ENCODE peak calls at places on chromosomes 1 and 21, in four cellular contexts. J is GM23338; A is CD8-positive, alpha-beta T cell; X is fibroblast of lung. B is an unnamed sample.

GRCh38 chr1:167502192-167502551 is 16.2 kb downstream of the CD247 start:
- DNase-seq in A (no peak), J (no peak), X (no peak), B (no peak)

GRCh38 chr1:204571631-204572030 is 55.4 kb downstream of the MDM4 start:
- DNase-seq in A (no peak), X (no peak), J (no peak), B (no peak)

GRCh38 chr1:95583811-95584210 is 349.8 kb downstream of the RWDD3 start:
- DNase-seq in A (no peak), X (no peak), J (peak), B (no peak)

GRCh38 chr1:94258873-94259331 is 21.5 kb upstream of the ARHGAP29 start:
- DNase-seq in J (no peak), A (no peak), X (peak), B (peak)

GRCh38 chr1:235648407-235648907 is 1.1 kb downstream of the GNG4 start:
- DNase-seq in J (peak), A (no peak), X (no peak), B (no peak)

GRCh38 chr1:115198938-115199337 is 109.6 kb upstream of the TSPAN2 start:
- DNase-seq in A (no peak), J (no peak), X (peak), B (no peak)

GRCh38 chr1:172898866-172899265 is 151.9 kb downstream of the TNFSF18 start:
- DNase-seq in X (peak), A (no peak), J (no peak), B (no peak)

GRCh38 chr1:12376236-12377064 is 146.6 kb downstream of the VPS13D start:
- DNase-seq in X (no peak), A (no peak), J (no peak), B (no peak)

GRCh38 chr1:204469304-204469703 is 25.3 kb downstream of the PIK3C2B start:
- DNase-seq in A (no peak), X (no peak), J (no peak), B (no peak)

GRCh38 chr1:95407864-95408291 is 173.9 kb downstream of the RWDD3 start:
- DNase-seq in X (no peak), A (no peak), J (peak), B (no peak)

GRCh38 chr21:37787456-37787855 is 128.8 kb downstream of the KCNJ6 start:
- DNase-seq in X (peak), A (no peak), J (no peak), B (peak)

DNA sequence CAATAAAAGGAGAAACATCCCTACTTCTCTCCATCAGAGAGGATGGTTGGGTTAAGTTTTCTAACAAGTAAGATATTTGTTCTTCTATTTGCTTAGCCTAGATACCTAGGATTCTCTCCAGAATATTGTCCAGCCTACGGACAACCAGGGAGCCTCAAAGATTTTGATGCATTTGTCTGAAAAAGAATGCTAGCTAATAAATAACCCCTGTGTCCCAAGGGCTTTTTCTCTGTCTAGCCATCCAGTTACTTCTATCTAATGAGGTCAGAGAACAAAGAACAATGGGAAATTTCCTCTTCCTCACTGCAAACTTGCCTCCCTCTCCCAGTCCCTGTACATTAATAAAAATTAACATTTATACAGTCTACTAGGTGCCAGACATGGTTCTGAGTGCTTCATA is 810 bp downstream of the RGS5 start:
- DNase-seq in X (no peak), A (no peak), J (no peak), B (no peak)
- H3K27ac ChIP-seq in X (no peak), A (no peak), J (peak), B (no peak)

DNA sequence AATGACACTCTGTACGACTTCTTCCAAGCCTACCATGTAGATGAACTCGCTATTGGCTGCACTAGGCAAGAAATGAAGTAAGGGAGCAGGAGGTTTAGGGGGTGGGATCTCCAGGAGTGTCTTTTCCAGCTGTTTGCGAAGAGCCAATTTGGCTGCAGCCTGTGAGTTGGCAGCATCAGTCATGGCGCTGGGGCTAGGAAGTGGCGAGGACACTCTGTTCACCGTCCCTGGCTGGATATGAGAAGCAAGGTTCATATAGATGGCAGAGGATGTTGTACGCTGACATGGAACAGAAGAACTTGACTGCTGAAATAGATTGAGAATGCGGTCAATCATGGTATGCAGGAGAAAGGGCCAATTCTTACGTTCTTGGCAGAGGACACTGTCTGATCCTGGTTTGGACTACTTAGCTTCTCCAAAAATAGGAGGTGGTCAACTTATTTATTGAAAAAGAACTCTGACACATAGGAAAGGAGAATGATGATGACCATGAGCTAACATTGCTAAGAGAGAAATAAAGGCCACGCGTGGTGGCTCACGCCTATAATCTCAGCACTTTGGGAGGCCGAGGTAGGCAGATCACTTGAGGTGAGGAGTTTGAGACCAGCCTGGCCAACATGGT is 41.2 kb downstream of the SLC27A3 start:
- DNase-seq in X (peak), A (no peak), J (no peak), B (no peak)
- TF ChIP-seq CTCF in X (no peak), A (no peak), J (no peak), B (no peak)

GRCh38 chr1:32763221-32763620 is 53.9 kb downstream of the YARS1 start:
- DNase-seq in J (no peak), A (no peak), X (no peak), B (no peak)
- H3K27ac ChIP-seq in J (peak), A (no peak), X (no peak), B (peak)

GRCh38 chr1:156964431-156964830 is 44.0 kb downstream of the LRRC71 start:
- DNase-seq in J (no peak), X (no peak), A (no peak), B (no peak)

GRCh38 chr1:156973464-156973863 is 53.0 kb downstream of the LRRC71 start:
- DNase-seq in A (no peak), X (no peak), J (no peak), B (no peak)

GRCh38 chr1:156975084-156975483 is 54.7 kb downstream of the LRRC71 start:
- DNase-seq in J (peak), X (no peak), A (no peak), B (no peak)

GRCh38 chr1:156969496-156969895 is 49.1 kb downstream of the LRRC71 start:
- DNase-seq in A (no peak), J (no peak), X (no peak), B (no peak)

DNA sequence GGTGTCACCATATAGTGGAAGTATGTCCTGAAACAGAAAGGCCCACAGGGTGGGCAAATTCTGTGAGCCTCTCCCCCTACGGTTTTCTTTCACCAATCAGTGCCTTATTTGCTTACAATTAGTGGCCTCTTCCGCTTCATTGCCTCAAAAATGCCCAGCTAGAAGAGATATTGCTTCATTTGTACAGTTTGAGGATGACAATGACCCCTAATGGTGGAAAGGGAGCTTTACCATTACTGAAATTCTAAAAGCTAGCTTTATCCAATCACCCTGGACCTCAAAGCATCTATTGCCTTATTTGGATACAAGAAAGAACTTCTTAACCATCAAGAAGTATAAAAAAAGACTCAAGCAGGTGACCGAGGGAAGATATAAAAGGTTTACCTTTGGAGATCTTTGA is 49.6 kb downstream of the LRRC71 start:
- DNase-seq in J (peak), A (no peak), X (peak), B (no peak)
- TF ChIP-seq CTCF in J (no peak), A (peak), X (peak), B (no peak)

DNA sequence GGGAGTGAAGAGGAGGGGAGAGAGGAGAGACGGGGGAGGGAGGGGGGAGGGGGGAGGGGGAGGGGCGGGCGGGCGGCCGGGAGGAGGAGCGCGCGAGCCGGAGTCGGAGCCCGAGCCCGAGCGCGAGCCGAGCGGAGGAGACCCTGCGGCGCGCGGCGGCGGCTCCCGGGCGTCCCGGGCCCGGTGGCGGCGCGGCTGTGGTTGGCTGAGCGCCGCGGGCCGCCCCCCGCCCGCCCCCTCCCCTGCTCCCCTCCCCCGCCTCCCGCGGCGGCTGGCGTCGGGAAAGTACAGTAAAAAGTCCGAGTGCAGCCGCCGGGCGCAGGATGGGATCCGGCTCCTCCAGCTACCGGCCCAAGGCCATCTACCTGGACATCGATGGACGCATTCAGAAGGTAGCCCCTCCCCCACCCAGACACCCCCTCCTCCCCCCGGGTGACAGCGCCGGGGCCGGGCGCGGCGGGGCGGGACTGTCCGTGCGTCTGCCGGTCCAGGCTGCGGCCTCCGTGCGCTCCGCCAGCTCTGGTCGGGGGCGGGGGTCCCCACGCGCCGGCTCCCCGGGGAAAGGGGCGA is at the start of gene PDE9A:
- DNase-seq in X (no peak), A (no peak), J (peak), B (no peak)
- H3K27ac ChIP-seq in X (no peak), A (peak), J (no peak), B (no peak)

GRCh38 chr21:17903929-17904639 is 84.9 kb upstream of the C21orf91 start:
- DNase-seq in X (no peak), J (no peak), A (no peak), B (no peak)

GRCh38 chr21:17900990-17901385 is 81.8 kb upstream of the C21orf91 start:
- DNase-seq in A (no peak), X (no peak), J (no peak), B (no peak)

GRCh38 chr21:17901458-17902092 is 82.4 kb upstream of the C21orf91 start:
- DNase-seq in J (no peak), X (no peak), A (no peak), B (no peak)

GRCh38 chr21:17900281-17900989 is 81.3 kb upstream of the C21orf91 start:
- DNase-seq in X (no peak), A (no peak), J (peak), B (no peak)

DNA sequence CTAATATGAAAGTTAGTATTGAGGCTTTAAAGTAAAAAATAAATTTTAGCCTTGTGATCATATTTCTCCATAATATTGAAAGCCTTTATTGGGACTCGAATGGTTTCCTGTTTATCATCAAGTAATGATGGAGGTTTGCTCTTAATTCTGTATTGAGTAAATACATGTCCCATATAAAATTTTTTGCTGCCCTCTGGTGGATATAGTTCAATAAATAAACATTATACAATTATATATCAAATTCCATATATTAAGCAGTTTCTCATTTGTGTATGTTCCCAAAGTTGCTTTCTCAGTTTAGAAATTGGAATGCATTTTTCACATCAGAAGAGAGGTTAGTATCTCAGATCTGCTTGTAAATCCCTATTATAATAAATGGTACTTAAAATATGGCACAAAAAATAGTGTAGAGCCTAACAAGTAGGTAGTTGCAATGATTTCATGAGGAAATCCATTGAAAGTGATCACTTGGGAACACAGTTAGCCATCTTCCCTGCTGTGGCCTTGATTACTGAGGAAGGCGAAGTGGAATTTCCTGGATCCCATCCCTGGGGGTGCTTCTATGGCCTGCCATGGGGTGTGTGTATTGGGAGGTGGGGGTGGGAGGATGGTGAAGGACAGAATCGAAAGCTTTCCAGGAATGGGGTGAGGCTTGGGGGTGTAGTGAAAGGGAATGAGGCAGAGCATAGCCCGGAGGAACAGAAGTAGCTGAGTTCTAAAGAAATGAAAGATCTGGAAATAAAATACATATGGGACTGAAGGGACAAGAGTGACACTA is 84.1 kb upstream of the C21orf91 start:
- DNase-seq in A (no peak), J (peak), X (peak), B (peak)
- TF ChIP-seq CTCF in A (peak), J (no peak), X (no peak), B (peak)